ENCODE peak calls at places on chromosomes 16 and 17, in seven cellular contexts. K is neural crest cell; A is T-helper 2 cell; U is activated CD4-positive, alpha-beta T cell treated with anti-CD3 and anti-CD28 coated beads, Interleukin-2, amount 50 U/mL, for 24 hours; P is EL; T is colonic mucosa; F is iPS-NIHi11. Y is an unnamed sample.

GRCh38 chr17:37570527-37571093 is 38.6 kb downstream of the SYNRG start:
- DNase-seq in K (peak; percentile 9), A (no peak), U (peak; percentile 9), P (peak; percentile 79), T (peak; percentile 59), F (peak; percentile 82), Y (no peak)

GRCh38 chr16:51756447-51757123 is 605.5 kb upstream of the SALL1 start:
- DNase-seq in K (no peak), A (no peak), U (no peak), P (no peak), T (no peak), F (no peak), Y (no peak)

GRCh38 chr17:1629647-1630310 is 1.1 kb upstream of the SLC43A2 start:
- DNase-seq in K (no peak), A (no peak), U (peak; percentile 67), P (peak; percentile 46), T (peak; percentile 92), F (peak; percentile 51), Y (peak; percentile 80)

GRCh38 chr16:66091462-66091861 is 275.0 kb upstream of the CDH5 start:
- DNase-seq in K (no peak), A (no peak), U (no peak), P (no peak), T (no peak), F (no peak), Y (no peak)

GRCh38 chr17:55301521-55302406 is 37.0 kb downstream of the HLF start:
- DNase-seq in K (no peak), A (no peak), U (no peak), P (no peak), T (no peak), F (no peak), Y (no peak)

GRCh38 chr17:74417178-74418045 is 14.5 kb upstream of the GPRC5C start:
- DNase-seq in K (no peak), A (no peak), U (no peak), P (peak; percentile 40), T (peak; percentile 71), F (no peak), Y (no peak)

GRCh38 chr16:83994703-83995102 is 26.7 kb downstream of the NECAB2 start:
- DNase-seq in K (no peak), A (no peak), U (no peak), P (no peak), T (no peak), F (no peak), Y (no peak)

GRCh38 chr16:81866820-81867440 is 87.8 kb downstream of the PLCG2 start:
- DNase-seq in K (no peak), A (no peak), U (no peak), P (no peak), T (peak; percentile 23), F (no peak), Y (no peak)

GRCh38 chr17:67289174-67289876 is 44.3 kb upstream of the HELZ start:
- DNase-seq in K (no peak), A (no peak), U (no peak), P (peak; percentile 21), T (peak; percentile 52), F (no peak), Y (peak; percentile 80)

GRCh38 chr17:74180336-74180735 is 23.1 kb upstream of the RPL38 start:
- DNase-seq in K (no peak), A (no peak), U (no peak), P (no peak), T (no peak), F (no peak), Y (no peak)

GRCh38 chr16:30946671-30947532 is 2.0 kb upstream of the ORAI3 start:
- DNase-seq in K (no peak), A (no peak), U (no peak), P (no peak), T (no peak), F (no peak), Y (no peak)

GRCh38 chr17:62822080-62822904 is 14.2 kb upstream of the MARCHF10 start:
- DNase-seq in K (no peak), A (no peak), U (no peak), P (no peak), T (no peak), F (no peak), Y (no peak)